ENCODE peak calls at places on chromosomes 16 and 17, in six cellular contexts. U is stomach, D is A549, E is breast epithelium, H is testis, M is tibial nerve. L is an unnamed sample.

GRCh38 chr17:41913798-41914197 is 5.0 kb downstream of the ACLY start:
- DNase-seq in U (no peak), D (no peak), E (no peak), H (no peak), M (no peak), L (no peak)

GRCh38 chr16:10594312-10594950 is 14.0 kb upstream of the EMP2 start:
- DNase-seq in U (peak; percentile 79), D (no peak), E (peak; percentile 81), H (no peak), M (no peak), L (no peak)

GRCh38 chr17:75508122-75508719 is 7.1 kb downstream of the CASKIN2 start:
- DNase-seq in U (no peak), D (no peak), E (no peak), H (no peak), M (no peak), L (no peak)

GRCh38 chr16:49200223-49200820 is 81.3 kb downstream of the CBLN1 start:
- DNase-seq in U (no peak), D (no peak), E (no peak), H (no peak), M (no peak), L (no peak)

GRCh38 chr16:17776888-17777287 is 306.1 kb upstream of the XYLT1 start:
- DNase-seq in U (no peak), D (no peak), E (no peak), H (no peak), M (no peak), L (no peak)

GRCh38 chr16:64629622-64630021 is 492.2 kb downstream of the CDH11 start:
- DNase-seq in U (no peak), D (no peak), E (no peak), H (no peak), M (no peak), L (no peak)

GRCh38 chr16:502179-502943 is 25.2 kb upstream of the CAPN15 start:
- DNase-seq in U (no peak), D (no peak), E (no peak), H (no peak), M (no peak), L (no peak)

GRCh38 chr16:4306439-4307214 is 9.2 kb upstream of the GLIS2 start:
- DNase-seq in U (no peak), D (no peak), E (no peak), H (no peak), M (no peak), L (peak; percentile 35)

GRCh38 chr17:12983986-12984932 is 33.6 kb downstream of the ELAC2 start:
- DNase-seq in U (no peak), D (no peak), E (no peak), H (peak; percentile 53), M (no peak), L (peak; percentile 84)

GRCh38 chr17:31067699-31068184 is 27.0 kb upstream of the NF1 start:
- DNase-seq in U (no peak), D (peak; percentile 68), E (no peak), H (no peak), M (no peak), L (no peak)

GRCh38 chr17:71380535-71380934 is 740.3 kb upstream of the SOX9 start:
- DNase-seq in U (no peak), D (no peak), E (no peak), H (no peak), M (no peak), L (no peak)

GRCh38 chr17:10055251-10055975 is 143.0 kb downstream of the GAS7 start:
- DNase-seq in U (no peak), D (no peak), E (no peak), H (no peak), M (no peak), L (no peak)

GRCh38 chr16:68064791-68065365 is 20.3 kb upstream of the NFATC3 start:
- DNase-seq in U (peak; percentile 71), D (peak; percentile 67), E (no peak), H (peak; percentile 79), M (peak; percentile 40), L (peak; percentile 49)

GRCh38 chr16:79863128-79864031 is 262.8 kb upstream of the MAF start:
- DNase-seq in U (no peak), D (no peak), E (no peak), H (no peak), M (no peak), L (no peak)

GRCh38 chr16:3074860-3075545 is 9.6 kb downstream of the IL32 start:
- DNase-seq in U (peak; percentile 46), D (no peak), E (no peak), H (no peak), M (no peak), L (no peak)

GRCh38 chr17:48555183-48555615 is 10.3 kb upstream of the HOXB2 start:
- DNase-seq in U (no peak), D (peak; percentile 93), E (no peak), H (no peak), M (no peak), L (peak; percentile 45)

GRCh38 chr17:53607475-53607874 is 215.3 kb upstream of the KIF2B start:
- DNase-seq in U (no peak), D (no peak), E (no peak), H (no peak), M (no peak), L (no peak)

GRCh38 chr16:1363501-1364041 is 11.8 kb downstream of the GNPTG start:
- DNase-seq in U (peak; percentile 77), D (peak; percentile 67), E (peak; percentile 69), H (peak; percentile 63), M (no peak), L (no peak)

GRCh38 chr17:70100983-70101382 is 26.0 kb downstream of the KCNJ16 start:
- DNase-seq in U (no peak), D (peak; percentile 9), E (no peak), H (no peak), M (no peak), L (no peak)

GRCh38 chr16:12455287-12455798 is 348.3 kb downstream of the CPPED1 start:
- DNase-seq in U (peak; percentile 61), D (peak; percentile 62), E (no peak), H (peak; percentile 75), M (no peak), L (no peak)

DNA sequence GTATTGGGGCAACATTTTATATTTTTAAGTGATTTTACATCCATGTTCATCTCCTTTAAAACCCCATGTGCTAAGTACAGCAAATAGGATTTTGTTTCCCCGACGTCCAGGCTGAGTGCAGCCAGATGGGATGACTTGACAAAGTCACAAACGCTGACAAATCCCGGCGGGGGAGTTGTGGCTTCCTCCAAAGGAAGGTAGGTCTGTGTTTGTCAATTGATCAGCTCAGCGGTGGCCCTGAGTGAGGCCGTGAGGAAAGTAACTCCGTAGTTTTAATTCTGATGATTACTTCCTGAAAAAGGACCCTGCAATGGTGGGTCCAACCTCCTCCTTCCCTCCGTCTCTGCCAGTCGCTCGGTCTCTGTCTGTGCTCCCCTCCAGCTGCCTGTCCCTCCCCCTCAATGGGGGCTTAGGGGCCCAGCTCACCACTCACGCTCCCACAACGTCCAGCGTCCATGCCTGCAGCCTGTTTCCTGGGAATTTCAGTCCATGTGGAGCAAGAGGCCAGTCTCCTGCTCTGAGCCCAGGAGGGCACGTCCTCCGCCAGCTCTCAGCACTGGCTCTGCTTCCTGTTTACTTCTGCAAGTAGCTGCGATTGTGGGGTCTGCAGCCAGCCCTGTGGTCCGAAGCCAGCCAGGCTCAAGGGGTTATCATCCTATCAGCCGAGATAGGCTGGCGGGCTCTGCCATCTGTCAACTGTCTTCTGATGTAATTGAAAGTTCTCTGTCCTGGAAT is 209.4 kb upstream of the FOXF1 start:
- DNase-seq in U (no peak), D (no peak), E (no peak), H (no peak), M (no peak), L (no peak)
- TF ChIP-seq POLR2A in U (no peak), D (no peak), E (no peak), H (no peak), M (no peak), L (no peak)

GRCh38 chr17:78127240-78127887 is 1.2 kb downstream of the TMC6 start:
- DNase-seq in U (peak; percentile 57), D (no peak), E (no peak), H (peak; percentile 55), M (peak; percentile 37), L (no peak)

GRCh38 chr17:78125138-78125913 is 3.2 kb downstream of the TMC6 start:
- DNase-seq in U (no peak), D (no peak), E (no peak), H (no peak), M (no peak), L (no peak)

GRCh38 chr17:78127888-78128615 is 503 bp downstream of the TMC6 start:
- DNase-seq in U (peak; percentile 48), D (no peak), E (no peak), H (no peak), M (no peak), L (no peak)

GRCh38 chr17:78125976-78126894 is 2.3 kb downstream of the TMC6 start:
- DNase-seq in U (no peak), D (no peak), E (no peak), H (no peak), M (no peak), L (no peak)

DNA sequence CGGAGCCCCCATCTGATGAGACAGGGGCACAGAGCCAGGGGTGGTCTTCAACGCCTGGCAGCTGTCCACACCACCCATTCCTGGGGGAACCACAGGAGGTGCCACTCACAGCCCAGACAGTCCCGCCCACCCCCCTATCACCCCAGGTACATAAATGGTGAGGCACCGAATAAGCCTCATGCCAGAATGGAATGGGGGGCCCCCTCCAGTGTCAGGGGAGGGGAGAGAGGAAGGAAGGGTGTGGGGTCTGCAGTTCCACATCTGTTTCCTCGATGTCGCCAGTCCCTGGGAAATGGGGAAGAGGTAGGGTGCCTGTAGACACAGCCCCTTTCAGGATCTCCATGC is 1.7 kb downstream of the TMC6 start:
- DNase-seq in U (no peak), D (no peak), E (no peak), H (no peak), M (no peak), L (no peak)
- H3K4me3 ChIP-seq in U (peak overlapping the region; percentile 88), D (no peak overlapping the region), E (no peak overlapping the region), H (no peak overlapping the region), M (peak overlapping the region; percentile 84), L (no peak overlapping the region)

GRCh38 chr16:83932304-83932703 is 20.7 kb upstream of the OSGIN1 start:
- DNase-seq in U (no peak), D (no peak), E (no peak), H (no peak), M (no peak), L (no peak)
- TF ChIP-seq POLR2A in U (no peak), D (no peak), E (no peak), H (no peak), M (no peak), L (no peak)

GRCh38 chr16:30096105-30096861 is at the start of gene YPEL3:
- DNase-seq in U (peak; percentile 96), D (peak; percentile 83), E (peak; percentile 92), H (peak; percentile 95), M (peak; percentile 89), L (peak; percentile 93)
- H3K4me3 ChIP-seq in U (peak within 1 kb of the TSS; percentile 89), D (peak within 1 kb of the TSS; percentile 65), E (peak within 1 kb of the TSS; percentile 89), H (peak within 1 kb of the TSS; percentile 82), M (peak within 1 kb of the TSS; percentile 93), L (peak within 1 kb of the TSS; percentile 80)

L was measured in uterus.